ENCODE peak calls at places on chromosomes 13 and 19, in four cellular contexts. P is HCT116, E is psoas muscle, W is fibroblast of lung. G is an unnamed sample. For H3K36me3, the result is how much of the 10 kb centered on the place peaks cover.

GRCh38 chr13:110161112-110161897 is 145.7 kb downstream of the COL4A1 start:
- DNase-seq in P (no peak), W (no peak), E (no peak), G (no peak)

GRCh38 chr13:110216403-110217041 is 90.4 kb downstream of the COL4A1 start:
- DNase-seq in P (no peak), E (no peak), W (peak), G (peak)

GRCh38 chr19:42532881-42533280 is 4.6 kb upstream of the CEACAM1 start:
- DNase-seq in W (no peak), E (no peak), P (no peak), G (no peak)

GRCh38 chr13:65336916-65337315 is 1893.2 kb downstream of the PCDH9 start:
- DNase-seq in E (no peak), W (peak), P (no peak), G (no peak)

GRCh38 chr13:46550822-46551221 is 2.1 kb upstream of the LRCH1 start:
- DNase-seq in E (no peak), W (no peak), P (no peak), G (no peak)

GRCh38 chr19:52786078-52786463 is 520 bp downstream of the ZNF600 start:
- DNase-seq in W (no peak), E (no peak), P (no peak), G (no peak)

GRCh38 chr13:28819046-28819747 is 942 bp upstream of the MTUS2 start:
- DNase-seq in P (no peak), E (no peak), W (peak), G (no peak)

GRCh38 chr19:49145485-49146407 is 9.4 kb downstream of the HRC start:
- DNase-seq in W (peak), P (peak), E (peak), G (no peak)

GRCh38 chr13:44352671-44353070 is 21.0 kb upstream of the SERP2 start:
- DNase-seq in W (no peak), E (no peak), P (no peak), G (no peak)
- H3K4me3 ChIP-seq in W (no peak), E (no peak), P (no peak), G (no peak)

GRCh38 chr19:35160629-35161433 is 6.3 kb downstream of the FXYD5 start:
- DNase-seq in E (no peak), W (no peak), P (no peak), G (no peak)

GRCh38 chr19:35161434-35161743 is 6.9 kb downstream of the FXYD5 start:
- DNase-seq in W (no peak), P (no peak), E (no peak), G (no peak)

GRCh38 chr19:35156673-35157014 is 2.1 kb downstream of the FXYD5 start:
- DNase-seq in P (no peak), E (no peak), W (no peak), G (no peak)

GRCh38 chr19:35157431-35157830 is 2.9 kb downstream of the FXYD5 start:
- DNase-seq in P (no peak), E (no peak), W (no peak), G (no peak)

GRCh38 chr19:35159606-35160005 is 5.1 kb downstream of the FXYD5 start:
- DNase-seq in P (no peak), E (no peak), W (no peak), G (no peak)
- H3K36me3 ChIP-seq in P (under half), E (under half), W (under half), G (under half)

DNA sequence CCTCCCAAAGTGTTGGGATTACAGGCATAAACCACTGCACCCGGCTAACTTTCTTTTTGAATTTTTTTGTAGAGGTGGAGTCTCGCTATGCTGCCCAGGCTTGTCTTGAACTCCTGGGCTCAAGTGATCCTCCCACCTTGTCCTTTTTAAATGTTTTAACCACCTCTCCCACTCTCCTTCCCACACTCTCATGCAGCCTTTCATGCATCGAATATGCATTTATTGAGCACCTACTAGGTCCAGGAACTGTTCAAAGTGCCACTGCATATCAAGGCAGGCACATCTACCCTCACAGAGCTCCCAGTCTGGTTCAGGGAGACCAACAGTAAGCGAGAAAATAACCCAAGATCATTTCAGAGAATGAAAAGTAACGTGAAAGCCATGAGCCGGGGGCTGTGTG is 1.2 kb downstream of the TICAM1 start:
- DNase-seq in W (no peak), P (no peak), E (no peak), G (no peak)
- H3K4me3 ChIP-seq in W (peak), P (peak), E (peak), G (peak)

GRCh38 chr13:27252467-27252866 is 1.1 kb downstream of the RPL21 start:
- DNase-seq in P (no peak), W (no peak), E (no peak), G (no peak)
- H3K36me3 ChIP-seq in P (under half), W (under half), E (under half), G (under half)

GRCh38 chr19:10107254-10107653 is 1.1 kb downstream of the PPAN start:
- DNase-seq in W (no peak), E (no peak), P (no peak), G (no peak)

GRCh38 chr19:10105241-10106099 is 692 bp upstream of the PPAN start:
- DNase-seq in W (no peak), P (no peak), E (no peak), G (no peak)

GRCh38 chr19:10106100-10106936 is at the start of gene PPAN:
- DNase-seq in W (peak), E (peak), P (peak), G (peak)

GRCh38 chr19:10109528-10109927 is 2.0 kb upstream of the P2RY11 start:
- DNase-seq in W (no peak), P (no peak), E (no peak), G (no peak)

DNA sequence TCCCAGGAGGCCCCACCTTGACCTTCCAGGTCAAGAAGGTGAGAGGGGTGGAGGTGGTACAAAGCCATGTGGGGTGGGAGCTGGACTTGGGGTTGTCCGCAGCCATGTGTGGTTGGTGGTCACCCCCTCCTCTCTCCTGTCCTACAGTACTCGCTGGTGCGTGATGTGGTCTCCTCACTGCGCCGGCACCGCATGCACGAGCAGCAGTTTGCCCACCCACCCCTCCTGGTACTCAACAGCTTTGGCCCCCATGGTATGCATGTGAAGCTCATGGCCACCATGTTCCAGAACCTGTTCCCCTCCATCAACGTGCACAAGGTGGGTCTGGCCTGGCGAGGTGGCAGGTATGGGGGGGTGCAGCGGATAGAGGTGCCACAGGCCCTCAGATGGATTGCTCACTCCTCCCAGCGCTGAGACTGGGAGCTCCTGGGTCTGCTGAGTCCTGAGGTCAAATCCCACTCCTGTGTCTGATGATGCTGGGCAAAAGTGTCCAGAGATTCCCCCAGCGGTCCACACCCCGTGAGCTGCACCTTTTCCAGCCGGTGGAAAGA is 1.7 kb downstream of the PPAN start:
- DNase-seq in W (no peak), P (no peak), E (no peak), G (no peak)
- H3K4me3 ChIP-seq in W (no peak), P (peak), E (peak), G (no peak)

DNA sequence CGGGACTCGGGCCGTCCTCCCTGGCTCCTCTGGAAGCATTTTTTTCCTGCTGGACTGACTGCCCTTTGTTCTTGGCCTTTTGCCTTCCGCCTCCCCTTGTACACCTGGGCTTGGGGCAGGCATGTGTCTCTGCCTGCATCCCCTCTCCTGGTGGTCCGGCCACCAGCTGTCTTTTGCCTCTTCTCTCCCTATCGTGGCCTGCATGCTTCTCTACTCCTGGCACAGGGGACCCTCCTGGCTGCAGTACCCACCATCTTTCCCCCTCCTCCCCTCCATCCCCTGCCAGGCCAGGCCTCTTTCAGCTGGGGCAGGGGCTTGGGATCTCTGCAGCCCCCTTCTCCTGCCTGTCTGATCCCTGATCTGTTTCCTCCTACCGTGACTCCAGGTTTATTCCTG is 12.1 kb downstream of the WTIP start:
- DNase-seq in P (no peak), W (no peak), E (no peak), G (no peak)
- H3K36me3 ChIP-seq in P (under half), W (under half), E (under half), G (under half)